ENCODE peak calls at places on chromosomes 6 and 20, in six cellular contexts. V is right atrium auricular region; I is GM23248; G is AG04450; M is mesenchymal stem cell; P is CD4-positive, alpha-beta T cell. Z is an unnamed sample.
A peak's percentile ranks its signal among the peaks of the same experiment; 100 is the strongest.

GRCh38 chr6:3510617-3511016 is 53.8 kb upstream of the SLC22A23 start:
- DNase-seq in V (no peak), I (no peak), G (no peak), M (no peak), P (no peak), Z (no peak)

GRCh38 chr20:50048420-50049166 is 64.4 kb downstream of the UBE2V1 start:
- DNase-seq in V (no peak), I (peak; percentile 81), G (no peak), M (no peak), P (no peak), Z (no peak)

GRCh38 chr6:154370545-154370944 is 13.9 kb upstream of the IPCEF1 start:
- DNase-seq in V (no peak), I (peak; percentile 57), G (no peak), M (peak; percentile 41), P (no peak), Z (no peak)

GRCh38 chr6:165876568-165876967 is 213.5 kb upstream of the PDE10A start:
- DNase-seq in V (peak; percentile 74), I (peak; percentile 56), G (peak; percentile 67), M (peak; percentile 28), P (no peak), Z (no peak)

GRCh38 chr20:51402201-51402600 is 140.3 kb downstream of the NFATC2 start:
- DNase-seq in V (no peak), I (no peak), G (peak; percentile 39), M (peak; percentile 85), P (peak; percentile 34), Z (no peak)

GRCh38 chr20:46084805-46085792 is 4.7 kb downstream of the NCOA5 start:
- DNase-seq in V (no peak), I (peak; percentile 48), G (no peak), M (peak; percentile 61), P (no peak), Z (no peak)

GRCh38 chr20:59152559-59153354 is 10.9 kb upstream of the ZNF831 start:
- DNase-seq in V (peak; percentile 16), I (no peak), G (no peak), M (no peak), P (no peak), Z (no peak)

GRCh38 chr6:26216015-26216885 is 129.0 kb downstream of the HFE start:
- DNase-seq in V (peak; percentile 87), I (peak; percentile 94), G (peak; percentile 99), M (peak; percentile 100), P (peak; percentile 71), Z (no peak)

GRCh38 chr6:45411959-45412358 is 34.2 kb upstream of the SUPT3H start:
- DNase-seq in V (no peak), I (peak; percentile 30), G (no peak), M (no peak), P (no peak), Z (no peak)

GRCh38 chr6:137467211-137467610 is 27.0 kb downstream of the OLIG3 start:
- DNase-seq in V (no peak), I (no peak), G (no peak), M (no peak), P (no peak), Z (no peak)

GRCh38 chr6:79111549-79111948 is 33.5 kb upstream of the PHIP start:
- DNase-seq in V (no peak), I (no peak), G (no peak), M (no peak), P (no peak), Z (no peak)

GRCh38 chr20:19212524-19213502 is at the start of gene SLC24A3:
- DNase-seq in V (no peak), I (peak; percentile 56), G (no peak), M (peak; percentile 15), P (no peak), Z (no peak)

GRCh38 chr6:53630533-53631269 is 34.9 kb downstream of the KLHL31 start:
- DNase-seq in V (no peak), I (no peak), G (no peak), M (no peak), P (no peak), Z (no peak)

GRCh38 chr6:88855521-88856152 is 107.8 kb downstream of the RNGTT start:
- DNase-seq in V (no peak), I (no peak), G (no peak), M (no peak), P (no peak), Z (no peak)

GRCh38 chr20:45358282-45359068 is 4.5 kb upstream of the SYS1 start:
- DNase-seq in V (peak; percentile 93), I (peak; percentile 95), G (no peak), M (peak; percentile 63), P (no peak), Z (no peak)

GRCh38 chr20:58017237-58017969 is 211.1 kb downstream of the ANKRD60 start:
- DNase-seq in V (no peak), I (peak; percentile 96), G (no peak), M (no peak), P (no peak), Z (no peak)

GRCh38 chr6:168377481-168377850 is 57.9 kb upstream of the DACT2 start:
- DNase-seq in V (no peak), I (no peak), G (no peak), M (no peak), P (no peak), Z (no peak)
- H3K9me3 ChIP-seq in V (no peaks in the 10 kb centered on the region), I (no peaks in the 10 kb centered on the region), G (peaks cover 97% of the 10 kb centered on the region), M (no peaks in the 10 kb centered on the region), P (no peaks in the 10 kb centered on the region), Z (no peaks in the 10 kb centered on the region)

GRCh38 chr6:338815-339262 is 46.6 kb downstream of the DUSP22 start:
- DNase-seq in V (no peak), I (no peak), G (no peak), M (no peak), P (no peak), Z (no peak)

GRCh38 chr6:339480-339879 is 47.2 kb downstream of the DUSP22 start:
- DNase-seq in V (no peak), I (no peak), G (no peak), M (no peak), P (no peak), Z (no peak)

GRCh38 chr6:336159-337114 is 44.1 kb downstream of the DUSP22 start:
- DNase-seq in V (no peak), I (no peak), G (no peak), M (no peak), P (no peak), Z (no peak)

GRCh38 chr6:335572-335971 is 43.3 kb downstream of the DUSP22 start:
- DNase-seq in V (no peak), I (no peak), G (no peak), M (no peak), P (no peak), Z (no peak)

GRCh38 chr6:337782-338464 is 45.6 kb downstream of the DUSP22 start:
- DNase-seq in V (no peak), I (no peak), G (no peak), M (no peak), P (no peak), Z (no peak)
- H3K9me3 ChIP-seq in V (no peaks in the 10 kb centered on the region), I (no peaks in the 10 kb centered on the region), G (peaks cover 36% of the 10 kb centered on the region), M (no peaks in the 10 kb centered on the region), P (no peaks in the 10 kb centered on the region), Z (no peaks in the 10 kb centered on the region)

DNA sequence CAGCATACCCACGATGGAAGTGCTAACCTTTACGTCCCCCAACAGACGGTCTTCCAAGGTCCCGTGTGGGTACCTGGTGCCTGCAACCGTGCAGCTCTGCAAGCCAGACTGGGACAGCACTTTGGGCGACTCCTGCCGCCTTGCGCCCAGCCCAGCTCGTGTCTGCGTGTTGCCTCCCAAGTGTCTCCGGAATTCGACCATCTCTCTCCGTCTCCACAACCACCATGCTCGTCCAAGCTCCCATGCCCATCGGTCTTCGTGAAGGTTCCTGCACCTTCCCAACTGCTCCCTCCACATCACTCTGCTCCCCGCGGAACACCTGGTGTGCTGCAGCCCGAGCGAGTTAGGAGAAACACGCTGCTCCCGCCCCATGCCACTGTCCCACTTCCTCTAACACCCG is 173.2 kb upstream of the AFDN start:
- DNase-seq in V (no peak), I (no peak), G (no peak), M (no peak), P (no peak), Z (no peak)
- H3K9me3 ChIP-seq in V (no peaks in the 10 kb centered on the region), I (no peaks in the 10 kb centered on the region), G (peaks cover 73% of the 10 kb centered on the region), M (no peaks in the 10 kb centered on the region), P (no peaks in the 10 kb centered on the region), Z (no peaks in the 10 kb centered on the region)

GRCh38 chr6:124679392-124679791 is 282.8 kb upstream of the RNF217 start:
- DNase-seq in V (no peak), I (peak; percentile 42), G (no peak), M (peak; percentile 15), P (no peak), Z (no peak)

GRCh38 chr6:124682751-124683150 is 279.5 kb upstream of the RNF217 start:
- DNase-seq in V (no peak), I (no peak), G (no peak), M (no peak), P (no peak), Z (no peak)

GRCh38 chr6:124674042-124674441 is 288.2 kb upstream of the RNF217 start:
- DNase-seq in V (no peak), I (no peak), G (no peak), M (no peak), P (no peak), Z (no peak)

GRCh38 chr6:124676033-124676432 is 286.2 kb upstream of the RNF217 start:
- DNase-seq in V (no peak), I (peak; percentile 37), G (no peak), M (peak; percentile 66), P (no peak), Z (no peak)

DNA sequence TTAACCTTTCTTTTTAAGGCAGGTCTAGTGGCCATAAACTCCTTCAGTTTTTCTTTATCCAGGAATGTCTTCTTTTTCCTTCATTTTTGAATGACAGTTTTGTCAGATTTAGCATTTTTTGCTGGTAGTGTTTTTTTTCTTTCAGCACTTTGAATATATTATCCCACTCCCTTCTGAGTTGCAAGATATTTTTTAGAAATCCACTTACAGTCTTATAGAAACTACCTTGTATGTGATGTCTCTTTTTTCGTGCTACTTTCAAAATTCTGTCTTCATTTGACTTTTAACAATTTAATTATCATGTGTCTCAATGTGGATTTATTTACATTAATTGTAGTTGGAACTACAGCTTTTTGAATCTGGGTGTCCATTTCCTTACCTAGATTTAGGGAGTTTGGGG is 284.4 kb upstream of the RNF217 start:
- DNase-seq in V (no peak), I (no peak), G (no peak), M (no peak), P (no peak), Z (no peak)
- H3K9me3 ChIP-seq in V (no peaks in the 10 kb centered on the region), I (no peaks in the 10 kb centered on the region), G (peaks cover 2% of the 10 kb centered on the region), M (peaks cover 73% of the 10 kb centered on the region), P (peaks cover 14% of the 10 kb centered on the region), Z (peaks cover 24% of the 10 kb centered on the region)

DNA sequence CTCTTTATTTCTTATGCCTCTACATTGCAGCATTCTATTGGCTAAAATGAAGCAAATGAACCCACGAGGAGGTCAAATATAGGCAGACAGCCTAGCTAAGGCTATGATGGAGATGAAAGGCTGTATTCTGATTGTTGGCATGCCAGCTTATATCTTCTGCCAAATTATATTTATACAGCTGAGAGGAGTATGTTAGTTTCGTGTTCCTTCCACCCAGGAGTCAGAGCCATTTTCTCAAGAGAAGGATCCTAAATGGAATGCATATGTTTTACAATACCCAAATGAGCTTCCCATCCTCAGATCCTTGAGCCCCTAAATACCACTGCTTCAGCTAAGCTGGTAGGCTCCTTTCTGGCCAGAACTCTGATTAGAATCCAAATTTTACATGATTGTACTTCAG is 178.4 kb upstream of the HDDC2 start:
- DNase-seq in V (no peak), I (no peak), G (no peak), M (no peak), P (no peak), Z (no peak)
- H3K9me3 ChIP-seq in V (no peaks in the 10 kb centered on the region), I (no peaks in the 10 kb centered on the region), G (no peaks in the 10 kb centered on the region), M (no peaks in the 10 kb centered on the region), P (no peaks in the 10 kb centered on the region), Z (no peaks in the 10 kb centered on the region)